ENCODE peak calls at places on chromosomes 1 and 21, in six cellular contexts. One of them, this sample, is unnamed.

GRCh38 chr1:216542263-216542662 is 119.0 kb upstream of the USH2A start:
- ATAC-seq in mucosa of descending colon: no peak
- ATAC-seq in heart right ventricle: no peak
- ATAC-seq in activated T-helper 17 cell treated with anti-CD3 and anti-CD28 coated beads, Interleukin-2, amount 50 U/mL, for 72 hours: no peak
- ATAC-seq in activated naive CD8-positive, alpha-beta T cell treated with anti-CD3 and anti-CD28 coated beads, Interleukin-2, amount 10 ng/mL, durations not matched to agents 7 days and 5 days: no peak
- ATAC-seq in A549: no peak
- ATAC-seq in this sample: no peak

GRCh38 chr1:244652699-244653438 is at the start of gene DESI2:
- ATAC-seq in heart right ventricle: peak; percentile 98
- ATAC-seq in activated naive CD8-positive, alpha-beta T cell treated with anti-CD3 and anti-CD28 coated beads, Interleukin-2, amount 10 ng/mL, durations not matched to agents 7 days and 5 days: peak; percentile 91
- ATAC-seq in mucosa of descending colon: peak; percentile 96
- ATAC-seq in activated T-helper 17 cell treated with anti-CD3 and anti-CD28 coated beads, Interleukin-2, amount 50 U/mL, for 72 hours: peak; percentile 95
- ATAC-seq in A549: peak; percentile 98
- ATAC-seq in this sample: peak; percentile 98

GRCh38 chr1:156282143-156282478 is 514 bp downstream of the SMG5 start:
- ATAC-seq in mucosa of descending colon: peak; percentile 71
- ATAC-seq in activated naive CD8-positive, alpha-beta T cell treated with anti-CD3 and anti-CD28 coated beads, Interleukin-2, amount 10 ng/mL, durations not matched to agents 7 days and 5 days: no peak
- ATAC-seq in A549: peak; percentile 58
- ATAC-seq in activated T-helper 17 cell treated with anti-CD3 and anti-CD28 coated beads, Interleukin-2, amount 50 U/mL, for 72 hours: peak; percentile 5
- ATAC-seq in heart right ventricle: peak; percentile 3
- ATAC-seq in this sample: no peak

GRCh38 chr1:75616436-75617433 is 5.8 kb upstream of the SLC44A5 start:
- ATAC-seq in heart right ventricle: no peak
- ATAC-seq in activated T-helper 17 cell treated with anti-CD3 and anti-CD28 coated beads, Interleukin-2, amount 50 U/mL, for 72 hours: peak; percentile 7
- ATAC-seq in mucosa of descending colon: no peak
- ATAC-seq in A549: no peak
- ATAC-seq in activated naive CD8-positive, alpha-beta T cell treated with anti-CD3 and anti-CD28 coated beads, Interleukin-2, amount 10 ng/mL, durations not matched to agents 7 days and 5 days: no peak
- ATAC-seq in this sample: no peak

GRCh38 chr21:26900980-26901379 is 55.8 kb upstream of the ADAMTS1 start:
- ATAC-seq in activated T-helper 17 cell treated with anti-CD3 and anti-CD28 coated beads, Interleukin-2, amount 50 U/mL, for 72 hours: no peak
- ATAC-seq in heart right ventricle: no peak
- ATAC-seq in activated naive CD8-positive, alpha-beta T cell treated with anti-CD3 and anti-CD28 coated beads, Interleukin-2, amount 10 ng/mL, durations not matched to agents 7 days and 5 days: no peak
- ATAC-seq in mucosa of descending colon: no peak
- ATAC-seq in A549: no peak
- ATAC-seq in this sample: no peak

GRCh38 chr1:208185801-208186201 is 58.4 kb downstream of the PLXNA2 start:
- ATAC-seq in activated T-helper 17 cell treated with anti-CD3 and anti-CD28 coated beads, Interleukin-2, amount 50 U/mL, for 72 hours: no peak
- ATAC-seq in A549: no peak
- ATAC-seq in heart right ventricle: no peak
- ATAC-seq in mucosa of descending colon: no peak
- ATAC-seq in activated naive CD8-positive, alpha-beta T cell treated with anti-CD3 and anti-CD28 coated beads, Interleukin-2, amount 10 ng/mL, durations not matched to agents 7 days and 5 days: no peak
- ATAC-seq in this sample: no peak

GRCh38 chr1:210446479-210446878 is 117.8 kb downstream of the HHAT start:
- ATAC-seq in activated T-helper 17 cell treated with anti-CD3 and anti-CD28 coated beads, Interleukin-2, amount 50 U/mL, for 72 hours: peak; percentile 100
- ATAC-seq in A549: no peak
- ATAC-seq in heart right ventricle: no peak
- ATAC-seq in mucosa of descending colon: peak; percentile 45
- ATAC-seq in activated naive CD8-positive, alpha-beta T cell treated with anti-CD3 and anti-CD28 coated beads, Interleukin-2, amount 10 ng/mL, durations not matched to agents 7 days and 5 days: peak; percentile 100
- ATAC-seq in this sample: peak; percentile 93

GRCh38 chr1:156368889-156369684 is at the start of gene RHBG:
- ATAC-seq in activated naive CD8-positive, alpha-beta T cell treated with anti-CD3 and anti-CD28 coated beads, Interleukin-2, amount 10 ng/mL, durations not matched to agents 7 days and 5 days: no peak
- ATAC-seq in activated T-helper 17 cell treated with anti-CD3 and anti-CD28 coated beads, Interleukin-2, amount 50 U/mL, for 72 hours: peak; percentile 24
- ATAC-seq in heart right ventricle: peak; percentile 69
- ATAC-seq in mucosa of descending colon: peak; percentile 93
- ATAC-seq in A549: peak; percentile 42
- ATAC-seq in this sample: no peak

GRCh38 chr1:93652335-93652949 is 29.2 kb downstream of the BCAR3 start:
- ATAC-seq in A549: peak; percentile 43
- ATAC-seq in activated naive CD8-positive, alpha-beta T cell treated with anti-CD3 and anti-CD28 coated beads, Interleukin-2, amount 10 ng/mL, durations not matched to agents 7 days and 5 days: no peak
- ATAC-seq in activated T-helper 17 cell treated with anti-CD3 and anti-CD28 coated beads, Interleukin-2, amount 50 U/mL, for 72 hours: no peak
- ATAC-seq in mucosa of descending colon: no peak
- ATAC-seq in heart right ventricle: no peak
- ATAC-seq in this sample: no peak

GRCh38 chr1:153963850-153964331 is 554 bp upstream of the SLC39A1 start:
- ATAC-seq in activated T-helper 17 cell treated with anti-CD3 and anti-CD28 coated beads, Interleukin-2, amount 50 U/mL, for 72 hours: no peak
- ATAC-seq in activated naive CD8-positive, alpha-beta T cell treated with anti-CD3 and anti-CD28 coated beads, Interleukin-2, amount 10 ng/mL, durations not matched to agents 7 days and 5 days: no peak
- ATAC-seq in heart right ventricle: no peak
- ATAC-seq in mucosa of descending colon: peak; percentile 9
- ATAC-seq in A549: peak; percentile 55
- ATAC-seq in this sample: peak; percentile 0